ENCODE peak calls at places on chromosomes 12 and 14, in eight cellular contexts. One of them, this sample, is unnamed.

GRCh38 chr12:75690556-75690955 is 179.1 kb upstream of the KRR1 start:
- DNase-seq in NCI-H774: no peak
- DNase-seq in AG08396: peak
- DNase-seq in memory B cell: no peak
- DNase-seq in stimulated activated CD4-positive, alpha-beta T cell treated with anti-CD3 and anti-CD28 coated beads, Interleukin-1b, Interleukin-23, amount 100 ng/mL, for 1 hour: no peak
- DNase-seq in GM20000: no peak
- DNase-seq in NCI-H446: no peak
- DNase-seq in glutamatergic neuron: no peak
- DNase-seq in this sample: no peak

GRCh38 chr14:92692822-92693226 is 55.6 kb downstream of the LGMN start:
- DNase-seq in NCI-H774: peak
- DNase-seq in AG08396: no peak
- DNase-seq in memory B cell: no peak
- DNase-seq in stimulated activated CD4-positive, alpha-beta T cell treated with anti-CD3 and anti-CD28 coated beads, Interleukin-1b, Interleukin-23, amount 100 ng/mL, for 1 hour: no peak
- DNase-seq in GM20000: no peak
- DNase-seq in NCI-H446: peak
- DNase-seq in glutamatergic neuron: no peak
- DNase-seq in this sample: peak

GRCh38 chr12:5665615-5666014 is 233.7 kb downstream of the NTF3 start:
- DNase-seq in NCI-H774: no peak
- DNase-seq in AG08396: peak
- DNase-seq in memory B cell: no peak
- DNase-seq in stimulated activated CD4-positive, alpha-beta T cell treated with anti-CD3 and anti-CD28 coated beads, Interleukin-1b, Interleukin-23, amount 100 ng/mL, for 1 hour: no peak
- DNase-seq in GM20000: no peak
- DNase-seq in NCI-H446: no peak
- DNase-seq in glutamatergic neuron: no peak
- DNase-seq in this sample: no peak

GRCh38 chr14:47919334-47919846 is 244.0 kb upstream of the MDGA2 start:
- DNase-seq in NCI-H774: no peak
- DNase-seq in AG08396: no peak
- DNase-seq in memory B cell: no peak
- DNase-seq in stimulated activated CD4-positive, alpha-beta T cell treated with anti-CD3 and anti-CD28 coated beads, Interleukin-1b, Interleukin-23, amount 100 ng/mL, for 1 hour: no peak
- DNase-seq in GM20000: no peak
- DNase-seq in NCI-H446: no peak
- DNase-seq in glutamatergic neuron: no peak
- DNase-seq in this sample: no peak

GRCh38 chr14:102095871-102096568 is 9.2 kb upstream of the HSP90AA1 start:
- DNase-seq in NCI-H774: no peak
- DNase-seq in AG08396: no peak
- DNase-seq in memory B cell: no peak
- DNase-seq in stimulated activated CD4-positive, alpha-beta T cell treated with anti-CD3 and anti-CD28 coated beads, Interleukin-1b, Interleukin-23, amount 100 ng/mL, for 1 hour: no peak
- DNase-seq in GM20000: no peak
- DNase-seq in NCI-H446: no peak
- DNase-seq in glutamatergic neuron: peak
- DNase-seq in this sample: no peak

GRCh38 chr14:99986416-99986815 is 78.8 kb upstream of the EVL start:
- DNase-seq in NCI-H774: no peak
- DNase-seq in AG08396: no peak
- DNase-seq in memory B cell: no peak
- DNase-seq in stimulated activated CD4-positive, alpha-beta T cell treated with anti-CD3 and anti-CD28 coated beads, Interleukin-1b, Interleukin-23, amount 100 ng/mL, for 1 hour: no peak
- DNase-seq in GM20000: no peak
- DNase-seq in NCI-H446: no peak
- DNase-seq in glutamatergic neuron: no peak
- DNase-seq in this sample: peak

GRCh38 chr12:76943004-76943403 is 64.2 kb upstream of the CSRP2 start:
- DNase-seq in NCI-H774: no peak
- DNase-seq in AG08396: peak
- DNase-seq in memory B cell: no peak
- DNase-seq in stimulated activated CD4-positive, alpha-beta T cell treated with anti-CD3 and anti-CD28 coated beads, Interleukin-1b, Interleukin-23, amount 100 ng/mL, for 1 hour: no peak
- DNase-seq in GM20000: no peak
- DNase-seq in NCI-H446: no peak
- DNase-seq in glutamatergic neuron: no peak
- DNase-seq in this sample: no peak

GRCh38 chr12:6919588-6919987 is 5.2 kb downstream of the ENO2 start:
- DNase-seq in NCI-H774: no peak
- DNase-seq in AG08396: no peak
- DNase-seq in memory B cell: no peak
- DNase-seq in stimulated activated CD4-positive, alpha-beta T cell treated with anti-CD3 and anti-CD28 coated beads, Interleukin-1b, Interleukin-23, amount 100 ng/mL, for 1 hour: no peak
- DNase-seq in GM20000: peak
- DNase-seq in NCI-H446: no peak
- DNase-seq in glutamatergic neuron: no peak
- DNase-seq in this sample: no peak

GRCh38 chr14:65234752-65235361 is 132.5 kb upstream of the MAX start:
- DNase-seq in NCI-H774: no peak
- DNase-seq in AG08396: no peak
- DNase-seq in memory B cell: no peak
- DNase-seq in stimulated activated CD4-positive, alpha-beta T cell treated with anti-CD3 and anti-CD28 coated beads, Interleukin-1b, Interleukin-23, amount 100 ng/mL, for 1 hour: no peak
- DNase-seq in GM20000: no peak
- DNase-seq in NCI-H446: no peak
- DNase-seq in glutamatergic neuron: no peak
- DNase-seq in this sample: no peak

GRCh38 chr12:120231316-120232011 is 30.6 kb upstream of the RPLP0 start:
- DNase-seq in NCI-H774: no peak
- DNase-seq in AG08396: peak
- DNase-seq in memory B cell: no peak
- DNase-seq in stimulated activated CD4-positive, alpha-beta T cell treated with anti-CD3 and anti-CD28 coated beads, Interleukin-1b, Interleukin-23, amount 100 ng/mL, for 1 hour: peak
- DNase-seq in GM20000: no peak
- DNase-seq in NCI-H446: no peak
- DNase-seq in glutamatergic neuron: no peak
- DNase-seq in this sample: no peak

GRCh38 chr12:58873496-58873895 is 46.8 kb downstream of the LRIG3 start:
- DNase-seq in NCI-H774: no peak
- DNase-seq in AG08396: no peak
- DNase-seq in memory B cell: no peak
- DNase-seq in stimulated activated CD4-positive, alpha-beta T cell treated with anti-CD3 and anti-CD28 coated beads, Interleukin-1b, Interleukin-23, amount 100 ng/mL, for 1 hour: no peak
- DNase-seq in GM20000: no peak
- DNase-seq in NCI-H446: no peak
- DNase-seq in glutamatergic neuron: no peak
- DNase-seq in this sample: no peak

GRCh38 chr14:32329146-32329545 is at the start of gene AKAP6:
- DNase-seq in NCI-H774: no peak
- DNase-seq in AG08396: no peak
- DNase-seq in memory B cell: no peak
- DNase-seq in stimulated activated CD4-positive, alpha-beta T cell treated with anti-CD3 and anti-CD28 coated beads, Interleukin-1b, Interleukin-23, amount 100 ng/mL, for 1 hour: no peak
- DNase-seq in GM20000: no peak
- DNase-seq in NCI-H446: no peak
- DNase-seq in glutamatergic neuron: peak
- DNase-seq in this sample: no peak

GRCh38 chr12:118035194-118036041 is 18.9 kb downstream of the RFC5 start:
- DNase-seq in NCI-H774: no peak
- DNase-seq in AG08396: no peak
- DNase-seq in memory B cell: no peak
- DNase-seq in stimulated activated CD4-positive, alpha-beta T cell treated with anti-CD3 and anti-CD28 coated beads, Interleukin-1b, Interleukin-23, amount 100 ng/mL, for 1 hour: no peak
- DNase-seq in GM20000: peak
- DNase-seq in NCI-H446: no peak
- DNase-seq in glutamatergic neuron: no peak
- DNase-seq in this sample: no peak

GRCh38 chr14:103271189-103271588 is 62.8 kb upstream of the EIF5 start:
- DNase-seq in NCI-H774: no peak
- DNase-seq in AG08396: no peak
- DNase-seq in memory B cell: no peak
- DNase-seq in stimulated activated CD4-positive, alpha-beta T cell treated with anti-CD3 and anti-CD28 coated beads, Interleukin-1b, Interleukin-23, amount 100 ng/mL, for 1 hour: no peak
- DNase-seq in GM20000: no peak
- DNase-seq in NCI-H446: no peak
- DNase-seq in glutamatergic neuron: no peak
- DNase-seq in this sample: no peak

GRCh38 chr14:106308839-106309389 is 782.5 kb downstream of the TMEM121 start:
- DNase-seq in NCI-H774: no peak
- DNase-seq in AG08396: no peak
- DNase-seq in memory B cell: peak
- DNase-seq in stimulated activated CD4-positive, alpha-beta T cell treated with anti-CD3 and anti-CD28 coated beads, Interleukin-1b, Interleukin-23, amount 100 ng/mL, for 1 hour: peak
- DNase-seq in GM20000: peak
- DNase-seq in NCI-H446: no peak
- DNase-seq in glutamatergic neuron: no peak
- DNase-seq in this sample: peak

GRCh38 chr12:125256537-125256936 is 191.3 kb downstream of the AACS start:
- DNase-seq in NCI-H774: no peak
- DNase-seq in AG08396: no peak
- DNase-seq in memory B cell: no peak
- DNase-seq in stimulated activated CD4-positive, alpha-beta T cell treated with anti-CD3 and anti-CD28 coated beads, Interleukin-1b, Interleukin-23, amount 100 ng/mL, for 1 hour: no peak
- DNase-seq in GM20000: no peak
- DNase-seq in NCI-H446: no peak
- DNase-seq in glutamatergic neuron: no peak
- DNase-seq in this sample: no peak

GRCh38 chr12:116492703-116493324 is 66.4 kb upstream of the MAP1LC3B2 start:
- DNase-seq in NCI-H774: no peak
- DNase-seq in AG08396: peak
- DNase-seq in memory B cell: no peak
- DNase-seq in stimulated activated CD4-positive, alpha-beta T cell treated with anti-CD3 and anti-CD28 coated beads, Interleukin-1b, Interleukin-23, amount 100 ng/mL, for 1 hour: no peak
- DNase-seq in GM20000: no peak
- DNase-seq in NCI-H446: no peak
- DNase-seq in glutamatergic neuron: no peak
- DNase-seq in this sample: no peak

GRCh38 chr12:49945394-49946080 is 5.0 kb upstream of the AQP2 start:
- DNase-seq in NCI-H774: peak
- DNase-seq in AG08396: peak
- DNase-seq in memory B cell: peak
- DNase-seq in stimulated activated CD4-positive, alpha-beta T cell treated with anti-CD3 and anti-CD28 coated beads, Interleukin-1b, Interleukin-23, amount 100 ng/mL, for 1 hour: peak
- DNase-seq in GM20000: peak
- DNase-seq in NCI-H446: no peak
- DNase-seq in glutamatergic neuron: peak
- DNase-seq in this sample: peak

GRCh38 chr14:50083467-50084337 is 32.7 kb downstream of the VCPKMT start:
- DNase-seq in NCI-H774: no peak
- DNase-seq in AG08396: no peak
- DNase-seq in memory B cell: no peak
- DNase-seq in stimulated activated CD4-positive, alpha-beta T cell treated with anti-CD3 and anti-CD28 coated beads, Interleukin-1b, Interleukin-23, amount 100 ng/mL, for 1 hour: no peak
- DNase-seq in GM20000: peak
- DNase-seq in NCI-H446: no peak
- DNase-seq in glutamatergic neuron: no peak
- DNase-seq in this sample: no peak

This sample was measured in DMS 273 treated with DMSO at 0.1 percent for 48 hours.